ENCODE peak calls at places on chromosomes 5 and 9, in nine cellular contexts. H is HS-27A, K is AG04450, X is left kidney, Y is GM23248, U is DND-41, J is mesothelial cell of epicardium, R is T-helper 2 cell, A is NCI-H1694 treated with DMSO at 0.1 percent for 48 hours. N is an unnamed sample.

GRCh38 chr9:129185991-129186390 is 7.9 kb upstream of the IER5L start:
- DNase-seq in H (no peak), K (no peak), X (no peak), Y (peak), U (no peak), J (no peak), R (peak), A (no peak), N (no peak)

GRCh38 chr5:132011561-132012384 is at the start of gene ACSL6:
- DNase-seq in H (no peak), K (no peak), X (peak), Y (peak), U (peak), J (no peak), R (peak), A (no peak), N (peak)

GRCh38 chr9:36306481-36307306 is 48.4 kb upstream of the GNE start:
- DNase-seq in H (peak), K (no peak), X (no peak), Y (no peak), U (peak), J (no peak), R (peak), A (no peak), N (no peak)

GRCh38 chr9:69572611-69573010 is 99.6 kb downstream of the APBA1 start:
- DNase-seq in H (no peak), K (no peak), X (no peak), Y (peak), U (no peak), J (no peak), R (no peak), A (no peak), N (no peak)

GRCh38 chr9:95793924-95794828 is 81.3 kb upstream of the ERCC6L2 start:
- DNase-seq in H (peak), K (peak), X (peak), Y (peak), U (no peak), J (no peak), R (no peak), A (no peak), N (no peak)

GRCh38 chr5:170484847-170485605 is 18.8 kb upstream of the KCNIP1 start:
- DNase-seq in H (no peak), K (no peak), X (no peak), Y (peak), U (no peak), J (no peak), R (no peak), A (no peak), N (no peak)

GRCh38 chr9:69260161-69260560 is 64.9 kb upstream of the ENTREP1 start:
- DNase-seq in H (no peak), K (no peak), X (no peak), Y (no peak), U (no peak), J (no peak), R (no peak), A (no peak), N (no peak)

GRCh38 chr5:126499278-126499677 is 76.1 kb downstream of the GRAMD2B start:
- DNase-seq in H (no peak), K (no peak), X (no peak), Y (no peak), U (no peak), J (no peak), R (no peak), A (no peak), N (no peak)

GRCh38 chr9:127538849-127539258 is 73.2 kb upstream of the STXBP1 start:
- DNase-seq in H (no peak), K (no peak), X (no peak), Y (peak), U (no peak), J (no peak), R (no peak), A (no peak), N (no peak)

GRCh38 chr5:150175076-150175475 is 8.5 kb downstream of the CDX1 start:
- DNase-seq in H (no peak), K (no peak), X (no peak), Y (no peak), U (no peak), J (no peak), R (no peak), A (no peak), N (no peak)

GRCh38 chr9:136470792-136471469 is 11.9 kb downstream of the SEC16A start:
- DNase-seq in H (no peak), K (no peak), X (no peak), Y (no peak), U (no peak), J (no peak), R (no peak), A (no peak), N (no peak)

GRCh38 chr9:77743381-77743780 is 95.3 kb upstream of the GNA14 start:
- DNase-seq in H (no peak), K (peak), X (no peak), Y (peak), U (no peak), J (no peak), R (no peak), A (no peak), N (no peak)

GRCh38 chr5:122972877-122973276 is 63.6 kb downstream of the PPIC start:
- DNase-seq in H (peak), K (peak), X (no peak), Y (peak), U (no peak), J (no peak), R (no peak), A (no peak), N (no peak)

GRCh38 chr5:175894805-175895204 is 23.4 kb downstream of the CPLX2 start:
- DNase-seq in H (no peak), K (no peak), X (no peak), Y (no peak), U (no peak), J (no peak), R (no peak), A (peak), N (no peak)

GRCh38 chr5:177997846-177998245 is 1.8 kb upstream of the PROP1 start:
- DNase-seq in H (no peak), K (no peak), X (no peak), Y (no peak), U (no peak), J (no peak), R (no peak), A (no peak), N (no peak)

GRCh38 chr9:111566234-111566633 is 33.2 kb downstream of the PTGR1 start:
- DNase-seq in H (no peak), K (no peak), X (no peak), Y (peak), U (no peak), J (no peak), R (no peak), A (no peak), N (no peak)

GRCh38 chr5:16465544-16466432 is at the start of gene ZNF622:
- DNase-seq in H (peak), K (peak), X (peak), Y (peak), U (peak), J (peak), R (peak), A (peak), N (peak)

GRCh38 chr5:122908662-122909061 is 63.2 kb downstream of the SNX24 start:
- DNase-seq in H (no peak), K (no peak), X (no peak), Y (peak), U (no peak), J (no peak), R (no peak), A (no peak), N (no peak)

GRCh38 chr5:110414360-110414759 is 312.1 kb downstream of the TMEM232 start:
- DNase-seq in H (no peak), K (no peak), X (peak), Y (peak), U (no peak), J (no peak), R (peak), A (no peak), N (no peak)

GRCh38 chr5:77642915-77643653 is 4.6 kb upstream of the OTP start:
- DNase-seq in H (no peak), K (no peak), X (peak), Y (no peak), U (no peak), J (no peak), R (no peak), A (no peak), N (no peak)

GRCh38 chr5:151740958-151741373 is 17.5 kb downstream of the ATOX1 start:
- DNase-seq in H (peak), K (no peak), X (peak), Y (peak), U (no peak), J (no peak), R (no peak), A (no peak), N (no peak)

GRCh38 chr5:132327278-132327959 is 33.2 kb downstream of the SLC22A4 start:
- DNase-seq in H (no peak), K (no peak), X (no peak), Y (peak), U (no peak), J (no peak), R (no peak), A (no peak), N (no peak)

GRCh38 chr9:92147030-92147853 is 32.0 kb upstream of the SPTLC1 start:
- DNase-seq in H (no peak), K (peak), X (peak), Y (peak), U (no peak), J (no peak), R (no peak), A (no peak), N (no peak)

GRCh38 chr5:7397005-7397546 is 1.1 kb downstream of the ADCY2 start:
- DNase-seq in H (no peak), K (no peak), X (peak), Y (peak), U (no peak), J (no peak), R (no peak), A (peak), N (no peak)